ENCODE peak calls at places on chromosomes 2 and 18, in five cellular contexts. One of them, this sample, is unnamed.

GRCh38 chr2:29528891-29529520 is 392.4 kb downstream of the ALK start:
- DNase-seq in mammary epithelial cell: no peak
- DNase-seq in transverse colon: peak; percentile 42
- DNase-seq in GM13976: no peak
- DNase-seq in H9: no peak
- DNase-seq in this sample: no peak

GRCh38 chr2:226963528-226963927 is 127.7 kb downstream of the RHBDD1 start:
- DNase-seq in mammary epithelial cell: peak; percentile 46
- DNase-seq in transverse colon: no peak
- DNase-seq in GM13976: no peak
- DNase-seq in H9: no peak
- DNase-seq in this sample: no peak

GRCh38 chr2:83071352-83071751 is 1387.7 kb downstream of the SUCLG1 start:
- DNase-seq in mammary epithelial cell: no peak
- DNase-seq in transverse colon: no peak
- DNase-seq in GM13976: no peak
- DNase-seq in H9: no peak
- DNase-seq in this sample: no peak

GRCh38 chr18:48310353-48310752 is 98.8 kb downstream of the ZBTB7C start:
- DNase-seq in mammary epithelial cell: no peak
- DNase-seq in transverse colon: no peak
- DNase-seq in GM13976: no peak
- DNase-seq in H9: no peak
- DNase-seq in this sample: no peak

GRCh38 chr2:64858541-64859031 is 130.6 kb upstream of the SLC1A4 start:
- DNase-seq in mammary epithelial cell: no peak
- DNase-seq in transverse colon: peak; percentile 24
- DNase-seq in GM13976: no peak
- DNase-seq in H9: no peak
- DNase-seq in this sample: no peak

GRCh38 chr18:48575658-48576453 is 37.0 kb downstream of the CTIF start:
- DNase-seq in mammary epithelial cell: no peak
- DNase-seq in transverse colon: no peak
- DNase-seq in GM13976: no peak
- DNase-seq in H9: no peak
- DNase-seq in this sample: no peak

GRCh38 chr2:3035385-3036050 is 342.1 kb downstream of the EIPR1 start:
- DNase-seq in mammary epithelial cell: no peak
- DNase-seq in transverse colon: no peak
- DNase-seq in GM13976: no peak
- DNase-seq in H9: no peak
- DNase-seq in this sample: no peak

GRCh38 chr18:48728204-48728833 is 189.5 kb downstream of the CTIF start:
- DNase-seq in mammary epithelial cell: peak; percentile 87
- DNase-seq in transverse colon: no peak
- DNase-seq in GM13976: no peak
- DNase-seq in H9: no peak
- DNase-seq in this sample: no peak

GRCh38 chr2:68368657-68369339 is 3.7 kb downstream of the PLEK start:
- DNase-seq in mammary epithelial cell: peak; percentile 75
- DNase-seq in transverse colon: no peak
- DNase-seq in GM13976: no peak
- DNase-seq in H9: no peak
- DNase-seq in this sample: no peak

GRCh38 chr2:224774735-224775134 is 58.6 kb upstream of the CCDC195 start:
- DNase-seq in mammary epithelial cell: no peak
- DNase-seq in transverse colon: no peak
- DNase-seq in GM13976: no peak
- DNase-seq in H9: no peak
- DNase-seq in this sample: no peak

GRCh38 chr2:55137024-55137958 is 87.0 kb upstream of the RTN4 start:
- DNase-seq in mammary epithelial cell: no peak
- DNase-seq in transverse colon: no peak
- DNase-seq in GM13976: no peak
- DNase-seq in H9: peak; percentile 36
- DNase-seq in this sample: no peak

GRCh38 chr2:133415210-133415876 is 152.9 kb downstream of the NCKAP5 start:
- DNase-seq in mammary epithelial cell: no peak
- DNase-seq in transverse colon: no peak
- DNase-seq in GM13976: no peak
- DNase-seq in H9: no peak
- DNase-seq in this sample: no peak

GRCh38 chr2:160022162-160022561 is 40.3 kb downstream of the PLA2R1 start:
- DNase-seq in mammary epithelial cell: no peak
- DNase-seq in transverse colon: no peak
- DNase-seq in GM13976: no peak
- DNase-seq in H9: no peak
- DNase-seq in this sample: no peak

GRCh38 chr18:49499046-49499637 is 12.1 kb upstream of the C18orf32 start:
- DNase-seq in mammary epithelial cell: no peak
- DNase-seq in transverse colon: no peak
- DNase-seq in GM13976: no peak
- DNase-seq in H9: peak; percentile 60
- DNase-seq in this sample: no peak

GRCh38 chr2:234430892-234431291 is 66.0 kb downstream of the ARL4C start:
- DNase-seq in mammary epithelial cell: no peak
- DNase-seq in transverse colon: no peak
- DNase-seq in GM13976: no peak
- DNase-seq in H9: no peak
- DNase-seq in this sample: no peak

GRCh38 chr2:128930101-128930500 is 611.4 kb upstream of the HS6ST1 start:
- DNase-seq in mammary epithelial cell: no peak
- DNase-seq in transverse colon: no peak
- DNase-seq in GM13976: no peak
- DNase-seq in H9: no peak
- DNase-seq in this sample: no peak

GRCh38 chr2:12928197-12928596 is 211.5 kb downstream of the TRIB2 start:
- DNase-seq in mammary epithelial cell: peak; percentile 79
- DNase-seq in transverse colon: no peak
- DNase-seq in GM13976: no peak
- DNase-seq in H9: no peak
- DNase-seq in this sample: no peak

GRCh38 chr2:230416061-230416721 is at the start of gene SP100:
- DNase-seq in mammary epithelial cell: peak; percentile 70
- DNase-seq in transverse colon: peak; percentile 85
- DNase-seq in GM13976: peak; percentile 79
- DNase-seq in H9: no peak
- DNase-seq in this sample: peak; percentile 76

GRCh38 chr2:181058378-181059269 is 78.2 kb downstream of the UBE2E3 start:
- DNase-seq in mammary epithelial cell: peak; percentile 31
- DNase-seq in transverse colon: peak; percentile 15
- DNase-seq in GM13976: peak; percentile 22
- DNase-seq in H9: peak; percentile 31
- DNase-seq in this sample: no peak

GRCh38 chr2:102736174-102736606 is 25.6 kb upstream of the TMEM182 start:
- DNase-seq in mammary epithelial cell: peak; percentile 48
- DNase-seq in transverse colon: peak; percentile 58
- DNase-seq in GM13976: peak; percentile 64
- DNase-seq in H9: peak; percentile 39
- DNase-seq in this sample: no peak

GRCh38 chr2:102737435-102737834 is 24.4 kb upstream of the TMEM182 start:
- DNase-seq in mammary epithelial cell: no peak
- DNase-seq in transverse colon: no peak
- DNase-seq in GM13976: peak; percentile 68
- DNase-seq in H9: no peak
- DNase-seq in this sample: no peak

GRCh38 chr2:102736607-102737409 is 25.0 kb upstream of the TMEM182 start:
- DNase-seq in mammary epithelial cell: peak; percentile 63
- DNase-seq in transverse colon: peak; percentile 90
- DNase-seq in GM13976: peak; percentile 93
- DNase-seq in H9: peak; percentile 85
- DNase-seq in this sample: peak; percentile 84

DNA sequence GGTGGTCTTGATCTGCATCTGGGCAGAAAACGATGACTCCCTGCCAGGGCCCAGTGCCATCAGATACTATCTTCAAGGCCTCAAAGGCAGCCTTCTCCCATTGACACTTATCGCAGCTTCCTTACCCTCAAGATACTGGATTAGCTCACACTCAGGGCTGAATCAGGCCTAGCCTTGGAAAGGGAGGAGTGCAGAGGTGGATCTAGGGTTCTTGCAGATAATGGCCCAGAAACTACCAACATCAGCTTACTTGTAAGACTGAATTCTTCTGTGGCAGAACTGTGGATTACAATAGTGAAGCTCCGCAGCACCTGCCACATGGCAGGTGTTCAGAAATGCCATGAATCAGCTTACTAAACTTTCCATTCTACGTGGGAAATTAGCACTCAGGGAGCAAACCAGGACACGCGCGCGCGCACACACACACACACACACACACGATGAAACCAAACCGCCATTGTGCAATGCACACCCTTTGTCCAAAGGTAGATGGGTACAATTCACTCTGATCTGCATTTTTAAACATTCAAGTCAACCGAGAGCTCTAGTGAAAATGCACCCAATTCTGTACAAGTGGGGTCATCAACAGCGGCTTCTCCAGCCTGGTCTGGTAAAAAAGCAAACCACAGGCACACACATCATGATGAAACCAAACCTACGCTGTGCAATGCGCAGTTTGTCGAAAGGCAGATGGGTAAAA is 26.2 kb upstream of the TMEM182 start:
- DNase-seq in mammary epithelial cell: no peak
- DNase-seq in transverse colon: peak; percentile 49
- DNase-seq in GM13976: no peak
- DNase-seq in H9: no peak
- DNase-seq in this sample: no peak
- TF ChIP-seq CTCF in mammary epithelial cell: no peak
- TF ChIP-seq CTCF in transverse colon: no peak
- TF ChIP-seq CTCF in GM13976: no peak
- TF ChIP-seq CTCF in H9: no peak
- TF ChIP-seq CTCF in this sample: no peak

GRCh38 chr2:126947090-126947404 is 48.4 kb downstream of the TEX51 start:
- DNase-seq in mammary epithelial cell: no peak
- DNase-seq in transverse colon: no peak
- DNase-seq in GM13976: no peak
- DNase-seq in H9: no peak
- DNase-seq in this sample: no peak
- TF ChIP-seq CTCF in mammary epithelial cell: no peak
- TF ChIP-seq CTCF in transverse colon: no peak
- TF ChIP-seq CTCF in GM13976: no peak
- TF ChIP-seq CTCF in H9: no peak
- TF ChIP-seq CTCF in this sample: no peak

GRCh38 chr2:43226558-43226954 is at the start of gene ZFP36L2:
- DNase-seq in mammary epithelial cell: peak; percentile 95
- DNase-seq in transverse colon: peak; percentile 97
- DNase-seq in GM13976: peak; percentile 97
- DNase-seq in H9: peak; percentile 90
- DNase-seq in this sample: peak; percentile 95

GRCh38 chr2:43227830-43228280 is 1.4 kb upstream of the ZFP36L2 start:
- DNase-seq in mammary epithelial cell: no peak
- DNase-seq in transverse colon: no peak
- DNase-seq in GM13976: no peak
- DNase-seq in H9: no peak
- DNase-seq in this sample: no peak

GRCh38 chr2:43225788-43226557 is 433 bp downstream of the ZFP36L2 start:
- DNase-seq in mammary epithelial cell: peak; percentile 76
- DNase-seq in transverse colon: no peak
- DNase-seq in GM13976: peak; percentile 88
- DNase-seq in H9: no peak
- DNase-seq in this sample: peak; percentile 80

GRCh38 chr2:43228341-43228751 is 1.9 kb upstream of the ZFP36L2 start:
- DNase-seq in mammary epithelial cell: no peak
- DNase-seq in transverse colon: no peak
- DNase-seq in GM13976: no peak
- DNase-seq in H9: no peak
- DNase-seq in this sample: no peak

GRCh38 chr2:43226955-43227829 is 786 bp upstream of the ZFP36L2 start:
- DNase-seq in mammary epithelial cell: peak; percentile 76
- DNase-seq in transverse colon: peak; percentile 96
- DNase-seq in GM13976: peak; percentile 76
- DNase-seq in H9: peak; percentile 77
- DNase-seq in this sample: peak; percentile 63
- TF ChIP-seq CTCF in mammary epithelial cell: peak; percentile 51
- TF ChIP-seq CTCF in transverse colon: peak; percentile 30
- TF ChIP-seq CTCF in GM13976: peak; percentile 10
- TF ChIP-seq CTCF in H9: peak; percentile 47
- TF ChIP-seq CTCF in this sample: no peak

GRCh38 chr18:67590571-67591141 is 74.1 kb upstream of the DSEL start:
- DNase-seq in mammary epithelial cell: peak; percentile 10
- DNase-seq in transverse colon: no peak
- DNase-seq in GM13976: no peak
- DNase-seq in H9: no peak
- DNase-seq in this sample: no peak
- TF ChIP-seq CTCF in mammary epithelial cell: peak; percentile 27
- TF ChIP-seq CTCF in transverse colon: no peak
- TF ChIP-seq CTCF in GM13976: no peak
- TF ChIP-seq CTCF in H9: no peak
- TF ChIP-seq CTCF in this sample: no peak

DNA sequence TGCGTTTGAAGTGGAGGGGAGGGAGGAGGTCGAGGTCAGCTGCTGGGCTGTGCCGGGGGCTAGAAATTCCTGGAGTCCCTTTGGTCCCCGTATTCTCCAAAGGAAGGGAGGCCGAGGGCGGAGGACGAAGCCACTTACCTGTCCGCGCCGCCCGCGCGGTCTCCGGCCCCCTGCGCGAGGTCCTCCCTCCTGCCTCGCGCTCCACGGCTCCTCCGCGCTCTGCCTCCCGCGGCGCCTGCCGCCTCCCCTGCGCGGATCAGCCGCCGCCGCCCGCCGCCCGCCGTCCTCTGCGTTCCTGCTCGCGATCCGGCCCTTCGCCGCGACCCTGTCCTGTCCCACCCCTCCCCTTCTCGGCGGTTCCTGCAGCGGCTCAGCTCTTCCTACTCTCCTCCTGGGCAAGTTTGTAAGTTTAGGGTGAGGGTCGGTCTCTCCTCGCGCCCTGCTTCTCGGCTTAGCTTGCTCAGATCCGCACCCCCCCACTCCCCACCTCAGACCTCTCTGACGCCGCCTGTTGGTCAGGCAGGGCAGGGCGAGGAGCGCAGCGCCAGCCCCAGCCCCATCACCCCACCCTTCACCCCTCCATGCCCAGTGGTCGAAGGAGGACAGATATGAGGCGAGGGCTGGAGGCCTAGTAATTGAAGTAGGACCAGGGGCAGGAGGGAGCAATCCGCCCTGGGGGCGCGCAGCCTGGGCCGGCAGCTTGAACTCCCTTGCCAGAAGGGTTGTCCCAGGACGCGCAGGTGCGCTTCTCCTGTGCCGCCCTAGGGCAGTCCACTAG is 9.7 kb upstream of the SKOR2 start:
- DNase-seq in mammary epithelial cell: no peak
- DNase-seq in transverse colon: no peak
- DNase-seq in GM13976: no peak
- DNase-seq in H9: peak; percentile 65
- DNase-seq in this sample: no peak
- TF ChIP-seq CTCF in mammary epithelial cell: peak; percentile 4
- TF ChIP-seq CTCF in transverse colon: no peak
- TF ChIP-seq CTCF in GM13976: no peak
- TF ChIP-seq CTCF in H9: peak; percentile 71
- TF ChIP-seq CTCF in this sample: no peak

GRCh38 chr2:45664635-45665269 is 13.3 kb downstream of the PRKCE start:
- DNase-seq in mammary epithelial cell: no peak
- DNase-seq in transverse colon: no peak
- DNase-seq in GM13976: peak; percentile 45
- DNase-seq in H9: no peak
- DNase-seq in this sample: no peak
- TF ChIP-seq CTCF in mammary epithelial cell: no peak
- TF ChIP-seq CTCF in transverse colon: no peak
- TF ChIP-seq CTCF in GM13976: no peak
- TF ChIP-seq CTCF in H9: no peak
- TF ChIP-seq CTCF in this sample: no peak

GRCh38 chr18:21612125-21613100 is at the start of gene SNRPD1:
- DNase-seq in mammary epithelial cell: peak; percentile 90
- DNase-seq in transverse colon: peak; percentile 91
- DNase-seq in GM13976: peak; percentile 94
- DNase-seq in H9: peak; percentile 92
- DNase-seq in this sample: peak; percentile 90
- TF ChIP-seq CTCF in mammary epithelial cell: peak; percentile 98
- TF ChIP-seq CTCF in transverse colon: peak; percentile 90
- TF ChIP-seq CTCF in GM13976: peak; percentile 96
- TF ChIP-seq CTCF in H9: peak; percentile 96
- TF ChIP-seq CTCF in this sample: peak; percentile 89

This sample was measured in natural killer cell.